ENCODE peak calls at places on chromosomes 6 and 20, in seven cellular contexts. Q, M, H, J, N, B and S are unnamed samples.

GRCh38 chr6:28811873-28812272 is 111.9 kb downstream of the TRIM27 start:
- DNase-seq in J (no peak), Q (no peak), N (no peak), M (no peak), B (no peak), H (no peak), S (no peak)

GRCh38 chr6:9463311-9463710 is 951.6 kb downstream of the TFAP2A start:
- DNase-seq in H (no peak), M (no peak), J (no peak), B (no peak), N (no peak), Q (no peak), S (no peak)

GRCh38 chr6:6875818-6876470 is 231.8 kb upstream of the RREB1 start:
- DNase-seq in B (no peak), M (no peak), Q (peak), N (no peak), H (peak), J (no peak), S (no peak)

GRCh38 chr6:36595168-36595818 is 1.1 kb downstream of the SRSF3 start:
- DNase-seq in B (no peak), Q (no peak), M (no peak), J (peak), N (no peak), H (peak), S (peak)

GRCh38 chr6:125004198-125004597 is 42.0 kb downstream of the RNF217 start:
- DNase-seq in J (no peak), M (no peak), Q (no peak), B (no peak), N (peak), H (no peak), S (no peak)

GRCh38 chr20:54090230-54091119 is 20.1 kb upstream of the BCAS1 start:
- DNase-seq in H (no peak), Q (no peak), M (no peak), N (no peak), B (no peak), J (no peak), S (no peak)

GRCh38 chr6:43070028-43070632 is 6.0 kb upstream of the PTK7 start:
- DNase-seq in Q (peak), H (no peak), M (no peak), J (no peak), N (no peak), B (no peak), S (no peak)

GRCh38 chr6:2738373-2738979 is 12.2 kb downstream of the MYLK4 start:
- DNase-seq in H (no peak), N (peak), J (no peak), M (peak), Q (peak), B (no peak), S (peak)

GRCh38 chr20:44959082-44959895 is 908 bp downstream of the TOMM34 start:
- DNase-seq in B (no peak), M (peak), Q (peak), N (no peak), J (no peak), H (peak), S (peak)

GRCh38 chr20:11324990-11325389 is 592.7 kb upstream of the BTBD3 start:
- DNase-seq in N (no peak), H (no peak), J (no peak), Q (no peak), B (no peak), M (no peak), S (no peak)

GRCh38 chr20:11001767-11002540 is 328.2 kb upstream of the JAG1 start:
- DNase-seq in H (no peak), M (no peak), N (no peak), Q (peak), B (no peak), J (no peak), S (no peak)

GRCh38 chr20:63847374-63848002 is 13.8 kb upstream of the ABHD16B start:
- DNase-seq in Q (no peak), B (no peak), J (peak), M (no peak), N (no peak), H (no peak), S (no peak)

GRCh38 chr6:125931733-125932450 is 24.7 kb upstream of the HINT3 start:
- DNase-seq in J (no peak), H (no peak), N (no peak), Q (no peak), B (peak), M (no peak), S (no peak)

GRCh38 chr20:63317601-63318291 is 24.8 kb downstream of the COL20A1 start:
- DNase-seq in M (no peak), B (no peak), N (no peak), J (peak), H (no peak), Q (no peak), S (no peak)

GRCh38 chr20:1448081-1448627 is 18.5 kb downstream of the NSFL1C start:
- DNase-seq in H (no peak), N (no peak), M (no peak), J (no peak), B (no peak), Q (no peak), S (no peak)

GRCh38 chr20:16583444-16583843 is 10.2 kb upstream of the KIF16B start:
- DNase-seq in M (no peak), B (no peak), J (no peak), H (no peak), Q (no peak), N (no peak), S (no peak)

GRCh38 chr20:51791626-51792025 is 10.7 kb downstream of the SALL4 start:
- DNase-seq in Q (no peak), B (no peak), M (no peak), H (no peak), N (no peak), J (no peak), S (no peak)

GRCh38 chr6:43283514-43283901 is 14.6 kb upstream of the SLC22A7 start:
- DNase-seq in J (no peak), M (no peak), N (no peak), H (no peak), Q (no peak), B (no peak), S (no peak)

GRCh38 chr6:113610377-113610988 is 246.7 kb upstream of the MARCKS start:
- DNase-seq in M (no peak), J (no peak), H (no peak), Q (no peak), N (no peak), B (no peak), S (no peak)

GRCh38 chr20:401682-402495 is 6.2 kb upstream of the RBCK1 start:
- DNase-seq in N (no peak), Q (peak), M (peak), H (no peak), B (no peak), J (no peak), S (no peak)

GRCh38 chr6:41705329-41705995 is 29.9 kb downstream of the TFEB start:
- DNase-seq in Q (no peak), B (no peak), M (no peak), J (no peak), H (no peak), N (no peak), S (no peak)

GRCh38 chr20:707711-708110 is 32.1 kb upstream of the SCRT2 start:
- DNase-seq in H (no peak), Q (no peak), M (no peak), B (no peak), N (peak), J (no peak), S (no peak)

GRCh38 chr20:62066983-62067433 is 1.3 kb upstream of the TAF4 start:
- DNase-seq in J (peak), N (no peak), M (peak), H (peak), B (peak), Q (no peak), S (no peak)

GRCh38 chr6:20325641-20326421 is 75.8 kb upstream of the E2F3 start:
- DNase-seq in Q (no peak), B (no peak), N (no peak), H (peak), J (no peak), M (no peak), S (no peak)

GRCh38 chr6:132357120-132357519 is 44.2 kb downstream of the MOXD1 start:
- DNase-seq in M (no peak), B (no peak), Q (no peak), H (no peak), N (no peak), J (no peak), S (no peak)

GRCh38 chr6:46175446-46175845 is 4.7 kb upstream of the ENPP5 start:
- DNase-seq in M (no peak), J (no peak), N (no peak), H (no peak), B (peak), Q (no peak), S (no peak)

GRCh38 chr6:82084324-82084920 is 163.1 kb downstream of the IBTK start:
- DNase-seq in H (no peak), M (no peak), B (no peak), Q (no peak), N (no peak), J (no peak), S (no peak)
- TF ChIP-seq EP300 in H (no peak), M (no peak), B (no peak), Q (no peak), N (no peak), J (no peak), S (no peak)

DNA sequence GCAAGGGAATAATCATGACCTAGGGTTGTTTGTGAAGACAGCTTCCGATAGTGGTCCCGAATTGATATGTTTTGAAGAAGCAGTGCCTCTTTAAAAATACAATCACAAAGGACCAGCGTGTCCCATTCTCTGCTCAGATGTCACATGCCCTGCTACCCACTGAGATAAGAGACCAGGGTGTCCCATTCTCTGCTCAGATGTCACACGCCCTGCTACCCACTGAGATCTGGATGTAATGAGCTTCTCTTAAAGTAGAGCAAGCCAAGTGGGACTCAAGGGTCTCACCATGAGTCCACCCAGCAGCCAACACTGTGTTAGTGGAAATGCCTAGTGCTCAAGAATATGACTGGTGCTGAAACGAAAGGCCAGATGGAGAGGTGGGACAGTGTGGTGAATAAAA is 22.2 kb downstream of the RIN2 start:
- DNase-seq in H (no peak), B (no peak), N (no peak), M (no peak), J (no peak), Q (no peak), S (no peak)
- H3K27ac ChIP-seq in H (no peak), B (no peak), N (no peak), M (no peak), J (no peak), Q (no peak), S (no peak)

DNA sequence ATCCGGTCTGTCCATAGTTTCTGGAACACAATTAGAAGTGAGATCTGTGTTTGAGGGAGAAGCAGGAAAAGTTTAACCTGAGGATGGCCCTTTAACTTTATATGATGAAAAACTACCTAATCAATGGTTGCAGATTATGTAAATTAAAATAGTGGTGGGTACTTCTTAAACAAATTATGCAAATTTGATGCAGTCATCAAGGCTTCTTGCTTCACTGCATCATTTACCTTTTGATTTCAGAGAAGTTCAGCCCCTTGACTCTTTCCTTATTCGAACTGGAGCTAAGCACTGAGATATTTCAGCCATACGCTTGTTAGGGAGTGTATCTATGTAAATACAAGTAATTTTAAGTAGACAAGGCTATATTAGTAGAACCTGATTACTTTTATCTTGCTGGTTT is 73.8 kb downstream of the JARID2 start:
- DNase-seq in J (no peak), Q (no peak), B (no peak), M (no peak), N (no peak), H (no peak), S (no peak)
- TF ChIP-seq EP300 in J (no peak), Q (no peak), B (no peak), M (no peak), N (no peak), H (no peak), S (no peak)

GRCh38 chr6:111706841-111707391 is 101.2 kb upstream of the TRAF3IP2 start:
- DNase-seq in B (no peak), N (no peak), Q (no peak), H (no peak), J (no peak), M (no peak), S (no peak)
- H3K27ac ChIP-seq in B (no peak), N (no peak), Q (no peak), H (no peak), J (no peak), M (peak), S (no peak)

GRCh38 chr6:106064103-106064502 is 22.0 kb upstream of the PRDM1 start:
- DNase-seq in Q (no peak), B (no peak), M (no peak), J (no peak), H (no peak), N (no peak), S (no peak)
- TF ChIP-seq EP300 in Q (no peak), B (no peak), M (no peak), J (no peak), H (no peak), N (no peak), S (no peak)

DNA sequence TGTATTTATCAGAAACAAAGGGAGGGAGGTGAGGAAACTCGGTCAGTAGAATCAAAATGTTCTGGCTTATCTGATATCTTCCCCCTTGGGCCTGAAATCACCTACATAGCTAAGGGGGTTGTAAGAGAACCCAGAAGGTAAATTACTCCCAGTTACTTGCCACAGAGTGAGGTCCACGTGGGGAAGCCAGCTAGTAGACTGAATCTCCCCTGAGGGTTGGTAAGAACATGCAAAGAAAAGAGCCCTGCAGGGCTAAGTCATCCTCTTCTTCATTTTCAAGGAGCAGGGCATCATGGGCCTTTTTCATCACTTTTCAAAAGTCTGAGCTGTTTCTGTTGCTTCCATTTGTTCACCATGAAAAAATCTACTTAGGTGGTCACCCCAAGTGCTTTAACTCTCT is 115.4 kb downstream of the QRSL1 start:
- DNase-seq in N (no peak), Q (no peak), J (no peak), M (no peak), H (no peak), B (no peak), S (no peak)
- H3K27ac ChIP-seq in N (no peak), Q (peak), J (no peak), M (peak), H (no peak), B (no peak), S (no peak)

GRCh38 chr6:167762259-167762962 is 64.3 kb upstream of the AFDN start:
- DNase-seq in Q (no peak), H (no peak), J (no peak), M (no peak), B (no peak), N (no peak), S (no peak)
- TF ChIP-seq EP300 in Q (no peak), H (no peak), J (no peak), M (no peak), B (no peak), N (no peak), S (no peak)

DNA sequence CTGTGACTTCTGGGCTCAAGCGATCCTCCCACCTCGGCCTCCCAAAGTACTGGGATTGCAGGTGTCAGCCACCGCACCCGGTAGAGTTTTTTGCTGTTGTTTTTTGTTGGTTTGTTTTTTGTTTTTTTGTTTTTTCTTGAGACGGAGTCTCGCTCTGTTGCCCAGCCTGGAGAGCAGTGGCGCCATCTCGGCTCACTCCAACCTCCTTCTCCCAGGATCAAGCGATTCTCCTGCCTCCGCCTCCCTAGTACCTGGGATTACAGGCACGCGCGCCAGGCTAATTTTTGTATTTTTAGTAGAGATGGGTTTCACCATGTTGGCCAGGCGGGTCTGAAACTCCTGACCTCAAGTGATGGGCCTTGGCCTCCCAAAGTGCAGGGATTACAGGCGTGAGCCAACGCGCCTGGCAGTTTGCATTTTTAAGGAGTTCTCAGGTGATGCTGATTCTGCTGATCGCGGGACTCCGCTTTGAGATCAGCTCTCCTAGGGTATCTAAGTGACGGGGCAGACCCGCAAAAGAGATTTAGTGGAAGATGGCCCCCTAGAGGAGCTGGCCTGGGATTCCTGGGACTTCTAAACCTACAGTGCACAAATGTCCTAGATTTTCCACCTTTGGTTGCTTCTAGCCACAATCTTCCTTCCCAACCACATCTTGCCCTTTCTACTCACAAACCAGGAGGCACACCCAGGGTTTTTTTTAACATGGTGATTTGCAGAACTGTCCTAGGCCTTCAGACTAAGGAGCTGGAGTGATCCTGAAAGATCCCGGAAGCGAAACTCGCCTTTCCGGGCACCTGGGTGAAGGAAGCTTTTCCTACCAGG is 45.2 kb downstream of the DPPA5 start:
- DNase-seq in J (no peak), M (no peak), Q (peak), B (no peak), H (no peak), N (no peak), S (no peak)
- H3K27ac ChIP-seq in J (no peak), M (peak), Q (peak), B (peak), H (no peak), N (peak), S (no peak)